ENCODE peak calls at places on chromosomes 6 and 20, in five cellular contexts. A is neuronal stem cell, J is left lung, D is pancreas, L is cardiac muscle cell. O is an unnamed sample. For H3K36me3, the result is how much of the 10 kb centered on the place peaks cover.

GRCh38 chr6:166417285-166417691 is 34.5 kb upstream of the MPC1 start:
- DNase-seq in A (no peak), J (no peak), D (no peak), L (no peak), O (no peak)

GRCh38 chr20:14729390-14729789 is 392.0 kb upstream of the FLRT3 start:
- DNase-seq in A (no peak), J (no peak), D (no peak), L (no peak), O (no peak)

GRCh38 chr6:33112148-33112547 is 36.4 kb downstream of the HLA-DPB1 start:
- DNase-seq in A (no peak), J (no peak), D (no peak), L (peak), O (peak)

GRCh38 chr20:52761867-52762266 is 210.3 kb upstream of the TSHZ2 start:
- DNase-seq in A (no peak), J (no peak), D (no peak), L (no peak), O (no peak)

GRCh38 chr6:55643868-55644267 is 64.9 kb upstream of the HMGCLL1 start:
- DNase-seq in A (no peak), J (no peak), D (no peak), L (peak), O (no peak)

GRCh38 chr6:22019877-22020276 is 277.0 kb downstream of the PRL start:
- DNase-seq in A (no peak), J (no peak), D (no peak), L (no peak), O (no peak)

GRCh38 chr20:37155987-37156386 is 23.1 kb upstream of the RPN2 start:
- DNase-seq in A (no peak), J (no peak), D (no peak), L (no peak), O (no peak)

GRCh38 chr6:122647765-122648164 is 37.6 kb downstream of the PKIB start:
- DNase-seq in A (no peak), J (no peak), D (no peak), L (no peak), O (no peak)

GRCh38 chr6:116008470-116009229 is 52.0 kb downstream of the FRK start:
- DNase-seq in A (no peak), J (peak), D (no peak), L (peak), O (no peak)

GRCh38 chr6:12845224-12846004 is 128.8 kb downstream of the PHACTR1 start:
- DNase-seq in A (no peak), J (no peak), D (no peak), L (no peak), O (peak)

GRCh38 chr6:16735014-16735413 is 26.2 kb downstream of the ATXN1 start:
- DNase-seq in A (no peak), J (no peak), D (no peak), L (no peak), O (no peak)

GRCh38 chr6:52551483-52552277 is 25.2 kb downstream of the TRAM2 start:
- DNase-seq in A (peak), J (no peak), D (peak), L (peak), O (peak)

GRCh38 chr6:42135161-42135560 is 7.3 kb downstream of the C6orf132 start:
- DNase-seq in A (no peak), J (peak), D (no peak), L (no peak), O (peak)

GRCh38 chr20:37202267-37202943 is 23.1 kb upstream of the MROH8 start:
- DNase-seq in A (no peak), J (no peak), D (no peak), L (peak), O (peak)

GRCh38 chr6:11094411-11094851 is 797 bp downstream of the SMIM13 start:
- DNase-seq in A (peak), J (peak), D (no peak), L (peak), O (peak)

GRCh38 chr6:143754204-143754603 is 76.4 kb downstream of the PHACTR2 start:
- DNase-seq in A (no peak), J (no peak), D (no peak), L (no peak), O (no peak)

GRCh38 chr6:37696841-37697735 is 595 bp downstream of the MDGA1 start:
- DNase-seq in A (no peak), J (peak), D (peak), L (peak), O (peak)

GRCh38 chr6:3162565-3163247 is 5.4 kb upstream of the TUBB2A start:
- DNase-seq in A (peak), J (peak), D (peak), L (peak), O (peak)

GRCh38 chr6:33933101-33933500 is 129.3 kb upstream of the MLN start:
- DNase-seq in A (no peak), J (no peak), D (no peak), L (no peak), O (no peak)

GRCh38 chr6:155595264-155595663 is 139.6 kb upstream of the NOX3 start:
- DNase-seq in A (no peak), J (no peak), D (no peak), L (no peak), O (no peak)

GRCh38 chr6:11810039-11810541 is 31.5 kb upstream of the ADTRP start:
- DNase-seq in A (no peak), J (no peak), D (peak), L (peak), O (no peak)

GRCh38 chr6:81748946-81749345 is 3.5 kb downstream of the TENT5A start:
- DNase-seq in A (no peak), J (no peak), D (no peak), L (no peak), O (no peak)
- H3K4me3 ChIP-seq in A (no peak), J (no peak), D (no peak), L (no peak), O (no peak)

DNA sequence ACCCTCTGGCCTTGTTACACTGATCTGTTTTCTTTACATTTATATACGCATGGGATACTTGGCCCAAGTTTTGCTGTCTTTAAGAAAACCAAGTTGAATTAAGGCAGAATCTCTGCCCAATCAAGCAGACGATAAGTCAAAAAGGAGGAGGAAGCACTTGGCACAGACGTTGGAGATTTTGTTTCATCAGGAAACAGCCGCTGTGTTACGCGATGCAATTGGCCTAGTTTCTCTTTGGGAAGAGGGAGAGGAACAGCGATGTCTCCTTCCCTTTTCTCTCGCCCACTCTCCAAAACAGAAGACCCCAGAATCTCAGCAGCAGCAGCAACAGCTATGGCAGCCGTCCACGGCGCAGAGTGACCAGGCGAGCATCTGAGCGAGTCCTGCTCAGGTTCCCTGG is 20.2 kb upstream of the NAA20 start:
- DNase-seq in A (no peak), J (no peak), D (no peak), L (no peak), O (no peak)
- H3K36me3 ChIP-seq in A (under half), J (half or more), D (under half), L (under half), O (under half)

DNA sequence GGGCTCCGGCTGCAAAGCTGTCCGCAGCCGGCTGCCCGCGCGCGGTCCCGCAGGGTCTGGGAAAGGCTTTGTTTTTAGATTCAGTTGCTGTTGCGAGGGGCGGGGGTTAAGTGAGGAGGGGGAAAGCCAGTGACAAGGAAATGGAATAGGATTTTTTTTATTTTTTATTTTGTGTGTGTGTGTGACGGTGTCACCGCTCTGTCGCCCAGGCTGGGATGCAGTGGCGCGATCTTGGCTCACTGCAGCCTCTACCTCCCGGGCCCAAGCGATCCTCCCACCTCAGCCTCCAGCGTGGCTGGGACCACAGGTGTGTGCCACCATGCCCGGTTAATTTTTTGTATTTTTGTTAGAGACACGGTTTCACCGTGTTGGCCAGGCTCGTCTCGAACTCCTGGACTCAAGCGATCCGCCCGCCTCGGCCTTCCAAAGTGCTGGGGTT is 615 bp upstream of the UBE2J1 start:
- DNase-seq in A (no peak), J (no peak), D (no peak), L (no peak), O (no peak)
- H3K4me3 ChIP-seq in A (peak), J (peak), D (peak), L (peak), O (peak)

DNA sequence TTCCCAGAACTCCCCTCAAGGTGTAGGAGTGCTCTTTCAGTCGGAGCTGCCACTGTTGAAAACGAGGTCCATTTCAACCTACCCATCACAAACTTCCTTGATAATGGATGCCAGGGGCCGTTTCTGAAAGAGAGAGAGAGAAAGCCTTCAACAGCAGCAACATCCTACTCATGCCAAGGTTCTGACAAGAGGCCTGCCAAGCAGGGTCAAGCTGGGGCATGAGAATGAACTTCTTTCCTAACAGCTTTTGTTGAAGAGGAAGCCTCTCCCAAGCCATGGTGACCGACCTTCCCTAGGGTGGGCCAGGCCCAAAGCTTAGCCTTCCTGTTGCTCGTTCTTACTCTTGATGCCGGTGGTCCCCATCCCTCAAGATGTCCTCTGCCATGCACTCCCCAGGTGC is 12.4 kb downstream of the ELMO2 start:
- DNase-seq in A (no peak), J (no peak), D (no peak), L (no peak), O (no peak)
- H3K36me3 ChIP-seq in A (half or more), J (half or more), D (under half), L (under half), O (under half)